ENCODE peak calls at places on chromosomes 7 and 10, in six cellular contexts. I is osteoblast, M is H1, R is ovary, Y is PC-3, C is fibroblast of lung. L is an unnamed sample.

GRCh38 chr7:28301148-28301641 is 111.1 kb upstream of the CREB5 start:
- DNase-seq in I (peak; percentile 65), M (no peak), R (peak; percentile 58), Y (peak; percentile 38), C (peak; percentile 50), L (no peak)

GRCh38 chr10:22308390-22308789 is 7.8 kb upstream of the COMMD3 start:
- DNase-seq in I (peak; percentile 68), M (no peak), R (no peak), Y (peak; percentile 94), C (no peak), L (peak; percentile 65)

GRCh38 chr7:135386181-135386580 is 123.7 kb downstream of the CNOT4 start:
- DNase-seq in I (no peak), M (no peak), R (no peak), Y (peak; percentile 6), C (no peak), L (no peak)

GRCh38 chr10:84226616-84227015 is 1.3 kb upstream of the LRIT2 start:
- DNase-seq in I (no peak), M (no peak), R (no peak), Y (no peak), C (no peak), L (no peak)

GRCh38 chr7:83579740-83580139 is 69.2 kb downstream of the SEMA3E start:
- DNase-seq in I (no peak), M (no peak), R (no peak), Y (peak; percentile 63), C (peak; percentile 60), L (no peak)

GRCh38 chr10:127159648-127160245 is 36.6 kb downstream of the INSYN2A start:
- DNase-seq in I (no peak), M (no peak), R (no peak), Y (no peak), C (no peak), L (no peak)

GRCh38 chr10:122495406-122496340 is 34.3 kb downstream of the HTRA1 start:
- DNase-seq in I (no peak), M (no peak), R (peak; percentile 44), Y (no peak), C (peak; percentile 77), L (peak; percentile 33)

GRCh38 chr7:2999078-2999500 is 44.6 kb downstream of the CARD11 start:
- DNase-seq in I (no peak), M (no peak), R (no peak), Y (no peak), C (no peak), L (no peak)

GRCh38 chr10:50367732-50368131 is 116.4 kb upstream of the ASAH2 start:
- DNase-seq in I (no peak), M (no peak), R (peak; percentile 21), Y (peak; percentile 94), C (peak; percentile 63), L (peak; percentile 57)

GRCh38 chr7:137684316-137684715 is 162.5 kb downstream of the DGKI start:
- DNase-seq in I (no peak), M (no peak), R (no peak), Y (no peak), C (no peak), L (no peak)

GRCh38 chr7:158085741-158086695 is 501.6 kb downstream of the PTPRN2 start:
- DNase-seq in I (no peak), M (no peak), R (no peak), Y (no peak), C (no peak), L (no peak)

GRCh38 chr7:18778594-18778993 is 283.0 kb downstream of the HDAC9 start:
- DNase-seq in I (no peak), M (no peak), R (no peak), Y (peak; percentile 23), C (peak; percentile 15), L (peak; percentile 37)

GRCh38 chr10:70816220-70816894 is 609 bp downstream of the SGPL1 start:
- DNase-seq in I (peak; percentile 98), M (peak; percentile 76), R (peak; percentile 50), Y (peak; percentile 99), C (peak; percentile 86), L (peak; percentile 83)

GRCh38 chr7:50626971-50627370 is 61.8 kb upstream of the DDC start:
- DNase-seq in I (no peak), M (no peak), R (no peak), Y (no peak), C (no peak), L (no peak)

GRCh38 chr7:139494835-139495568 is 11.5 kb upstream of the KLRG2 start:
- DNase-seq in I (peak; percentile 86), M (no peak), R (no peak), Y (no peak), C (no peak), L (no peak)

GRCh38 chr10:17742918-17743317 is 9.1 kb upstream of the TMEM236 start:
- DNase-seq in I (no peak), M (peak; percentile 84), R (peak; percentile 69), Y (peak; percentile 49), C (peak; percentile 72), L (peak; percentile 49)

GRCh38 chr7:115749924-115750323 is 280.6 kb downstream of the TFEC start:
- DNase-seq in I (no peak), M (no peak), R (no peak), Y (no peak), C (no peak), L (no peak)

GRCh38 chr7:115754226-115754625 is 276.3 kb downstream of the TFEC start:
- DNase-seq in I (no peak), M (no peak), R (no peak), Y (no peak), C (no peak), L (no peak)

GRCh38 chr7:115747174-115747573 is 283.4 kb downstream of the TFEC start:
- DNase-seq in I (no peak), M (no peak), R (no peak), Y (no peak), C (peak; percentile 35), L (no peak)

GRCh38 chr7:115748123-115748738 is 282.3 kb downstream of the TFEC start:
- DNase-seq in I (no peak), M (no peak), R (no peak), Y (peak; percentile 44), C (peak; percentile 19), L (no peak)
- TF ChIP-seq CTCF in I (peak; percentile 43), M (peak; percentile 41), R (no peak), Y (peak; percentile 69), C (peak; percentile 44), L (peak; percentile 55)

DNA sequence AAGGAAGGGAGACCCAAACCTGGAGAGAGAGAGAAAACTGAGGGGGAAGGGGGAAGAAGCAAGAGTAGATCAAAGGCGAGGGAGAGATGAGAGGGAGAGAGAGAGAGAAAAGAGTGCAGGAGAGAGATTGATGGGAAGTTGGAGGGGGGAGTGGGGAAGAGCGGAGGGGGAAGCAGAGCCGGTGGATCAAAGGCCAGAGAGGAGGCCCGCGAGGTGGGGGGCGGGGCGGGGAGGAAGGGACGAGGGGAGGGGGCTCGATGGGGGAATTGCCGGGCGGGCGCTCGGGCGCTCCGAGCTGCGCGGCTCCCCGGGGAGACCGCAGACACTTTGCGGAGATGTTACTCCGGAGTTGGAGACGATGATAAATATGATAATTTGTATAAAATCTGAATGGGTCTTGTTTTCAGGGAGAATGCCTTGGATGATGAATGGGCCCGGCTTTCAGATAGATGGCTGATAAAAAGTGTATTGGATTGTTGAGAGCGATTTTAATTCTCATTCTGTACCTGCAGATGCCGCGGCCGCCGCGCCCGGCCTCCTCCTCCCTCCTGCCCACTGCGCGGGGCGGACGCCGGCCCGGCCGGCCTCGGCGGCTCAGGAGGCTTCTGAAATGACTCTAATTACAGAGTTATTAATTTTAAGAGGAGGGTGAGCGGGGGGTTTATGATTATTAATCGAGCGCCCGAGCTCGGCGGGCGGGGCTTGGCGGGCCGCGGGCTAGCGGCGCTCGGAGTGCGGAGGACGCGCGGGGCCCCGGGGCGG is 21.4 kb upstream of the PAX2 start:
- DNase-seq in I (peak; percentile 65), M (peak; percentile 49), R (no peak), Y (no peak), C (no peak), L (no peak)
- H3K27me3 ChIP-seq in I (peaks cover 76% of the 10 kb centered on the region), M (peaks cover 87% of the 10 kb centered on the region), R (no peaks in the 10 kb centered on the region), Y (peaks cover 23% of the 10 kb centered on the region), C (peaks cover 36% of the 10 kb centered on the region), L (peaks cover 60% of the 10 kb centered on the region)

GRCh38 chr7:26200444-26201260 is at the start of gene HNRNPA2B1:
- DNase-seq in I (peak; percentile 95), M (peak; percentile 98), R (peak; percentile 98), Y (peak; percentile 98), C (peak; percentile 98), L (peak; percentile 97)

GRCh38 chr7:26200113-26200443 is 468 bp downstream of the HNRNPA2B1 start:
- DNase-seq in I (peak; percentile 73), M (peak; percentile 84), R (peak; percentile 80), Y (peak; percentile 38), C (no peak), L (no peak)

GRCh38 chr7:26198781-26199169 is 1.8 kb downstream of the HNRNPA2B1 start:
- DNase-seq in I (no peak), M (no peak), R (no peak), Y (no peak), C (no peak), L (no peak)

GRCh38 chr7:26198133-26198780 is 2.3 kb downstream of the HNRNPA2B1 start:
- DNase-seq in I (no peak), M (no peak), R (no peak), Y (peak; percentile 56), C (peak; percentile 55), L (no peak)

DNA sequence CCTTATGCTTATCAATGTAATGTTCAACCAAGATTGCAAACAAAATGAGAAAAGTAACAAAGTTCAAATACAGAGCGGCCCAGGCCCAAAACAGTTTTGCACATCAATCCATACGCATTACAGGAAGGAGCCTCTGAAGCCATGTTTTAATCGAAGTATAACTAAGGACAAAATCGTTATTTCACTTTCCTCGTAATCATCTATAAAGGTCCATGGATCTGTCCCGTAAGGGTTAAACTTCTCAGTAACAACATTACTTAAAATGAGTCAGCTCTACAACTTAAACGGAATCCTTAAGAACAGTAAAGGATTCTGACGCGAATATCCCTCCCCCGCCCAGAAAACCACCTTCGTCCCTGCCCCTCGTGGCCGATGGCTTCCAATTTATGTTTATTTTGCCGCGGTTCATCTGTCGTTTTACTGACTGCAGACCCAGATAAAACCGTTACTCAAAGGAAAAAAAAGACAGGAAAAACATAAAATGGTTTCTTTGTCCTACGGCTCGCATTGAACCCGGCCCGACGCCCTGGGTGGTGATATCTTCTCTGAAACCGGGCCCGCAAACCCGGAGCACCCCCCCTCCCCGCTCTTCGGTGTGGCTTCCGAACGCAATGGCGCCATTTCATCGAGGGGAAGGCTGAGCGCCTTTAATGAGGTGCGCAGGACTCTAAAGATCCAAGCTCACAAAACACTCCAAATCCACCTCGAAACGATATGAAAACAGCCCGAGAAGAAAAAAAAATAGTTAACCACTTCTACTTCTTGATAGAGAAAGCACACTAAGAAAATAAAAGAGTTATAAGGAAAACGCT is 1.0 kb downstream of the HNRNPA2B1 start:
- DNase-seq in I (no peak), M (no peak), R (peak; percentile 78), Y (no peak), C (peak; percentile 57), L (no peak)
- TF ChIP-seq CTCF in I (no peak), M (no peak), R (no peak), Y (no peak), C (no peak), L (no peak)

GRCh38 chr10:79980711-79981110 is 31.8 kb upstream of the SFTPD start:
- DNase-seq in I (no peak), M (no peak), R (no peak), Y (no peak), C (no peak), L (no peak)

GRCh38 chr10:79981356-79981672 is 32.4 kb upstream of the SFTPD start:
- DNase-seq in I (no peak), M (no peak), R (no peak), Y (no peak), C (no peak), L (no peak)

GRCh38 chr10:79982861-79983260 is 34.0 kb upstream of the SFTPD start:
- DNase-seq in I (peak; percentile 6), M (no peak), R (no peak), Y (no peak), C (no peak), L (no peak)

GRCh38 chr10:79982486-79982800 is 33.5 kb upstream of the SFTPD start:
- DNase-seq in I (peak; percentile 15), M (no peak), R (no peak), Y (no peak), C (no peak), L (no peak)

GRCh38 chr10:79981673-79982485 is 33.0 kb upstream of the SFTPD start:
- DNase-seq in I (peak; percentile 91), M (peak; percentile 79), R (peak; percentile 24), Y (peak; percentile 97), C (peak; percentile 12), L (no peak)
- H3K27me3 ChIP-seq in I (peaks cover 36% of the 10 kb centered on the region), M (peaks cover 17% of the 10 kb centered on the region), R (no peaks in the 10 kb centered on the region), Y (no peaks in the 10 kb centered on the region), C (peaks cover 34% of the 10 kb centered on the region), L (peaks cover 29% of the 10 kb centered on the region)